ENCODE peak calls at places on chromosomes 5 and 9, in five cellular contexts. H is stimulated activated CD8-positive, alpha-beta memory T cell treated with anti-CD3 and anti-CD28 coated beads, Interleukin-4, amount 100 ng/mL, for 48 hours; B is GM12891; C is stimulated activated effector memory CD8-positive, alpha-beta T cell treated with anti-CD3 and anti-CD28 coated beads, Interleukin-12 subunit alpha, Interleukin-12 subunit beta, amount 100 ng/mL, for 72 hours; P is A549. U is an unnamed sample.

GRCh38 chr9:126093771-126094170 is 232.9 kb upstream of the MVB12B start:
- DNase-seq in H (no peak), B (no peak), P (no peak), C (no peak), U (no peak)

GRCh38 chr9:130713286-130713975 is 19.9 kb downstream of the EXOSC2 start:
- DNase-seq in B (peak), P (no peak), H (peak), C (no peak), U (no peak)

GRCh38 chr9:99919930-99920329 is 13.5 kb downstream of the STX17 start:
- DNase-seq in C (no peak), P (no peak), B (no peak), H (no peak), U (no peak)

GRCh38 chr9:130058154-130058553 is 4.4 kb downstream of the GPR107 start:
- DNase-seq in B (no peak), P (peak), C (no peak), H (no peak), U (no peak)

GRCh38 chr9:116904165-116904564 is 217.1 kb downstream of the TRIM32 start:
- DNase-seq in H (no peak), B (no peak), C (no peak), P (no peak), U (no peak)

GRCh38 chr9:69121155-69122085 is 52.7 kb upstream of the TJP2 start:
- DNase-seq in H (peak), C (peak), P (peak), B (peak), U (peak)

GRCh38 chr5:157045601-157046000 is 13.3 kb downstream of the HAVCR1 start:
- DNase-seq in C (no peak), P (no peak), B (no peak), H (no peak), U (no peak)

GRCh38 chr9:101312661-101313060 is 72.1 kb downstream of the BAAT start:
- DNase-seq in H (no peak), P (no peak), C (no peak), B (no peak), U (no peak)

GRCh38 chr5:170651902-170652301 is 131.6 kb upstream of the GABRP start:
- DNase-seq in C (no peak), B (no peak), P (no peak), H (no peak), U (no peak)

GRCh38 chr5:108167174-108167573 is 214.7 kb downstream of the FBXL17 start:
- DNase-seq in P (no peak), B (no peak), C (no peak), H (no peak), U (no peak)

GRCh38 chr5:177242304-177242703 is 61.2 kb downstream of the RAB24 start:
- DNase-seq in H (no peak), B (no peak), P (no peak), C (no peak), U (no peak)

GRCh38 chr5:53355316-53355715 is 125.1 kb upstream of the FST start:
- DNase-seq in P (no peak), H (no peak), B (no peak), C (no peak), U (no peak)

GRCh38 chr9:21817176-21817575 is 14.7 kb downstream of the MTAP start:
- DNase-seq in H (no peak), P (no peak), C (no peak), B (no peak), U (no peak)

GRCh38 chr5:56383761-56384160 is 150.6 kb upstream of the ANKRD55 start:
- DNase-seq in B (no peak), C (no peak), P (no peak), H (no peak), U (no peak)

GRCh38 chr5:123035320-123035949 is 1.1 kb downstream of the PPIC start:
- DNase-seq in B (peak), P (peak), C (no peak), H (peak), U (peak)

GRCh38 chr9:100715100-100715379 is 137.2 kb downstream of the CAVIN4 start:
- DNase-seq in P (no peak), B (no peak), H (no peak), C (no peak), U (no peak)

GRCh38 chr5:173454764-173455598 is 126.8 kb upstream of the STC2 start:
- DNase-seq in P (peak), B (no peak), C (no peak), H (no peak), U (no peak)

GRCh38 chr5:69416180-69416579 is 1.3 kb downstream of the MARVELD2 start:
- DNase-seq in B (no peak), P (no peak), H (no peak), C (no peak), U (no peak)

GRCh38 chr5:72134226-72134625 is 27.0 kb downstream of the MAP1B start:
- DNase-seq in C (no peak), H (no peak), P (no peak), B (no peak), U (no peak)

GRCh38 chr5:140926903-140927573 is 939 bp downstream of the PCDHAC1 start:
- DNase-seq in B (no peak), H (no peak), C (no peak), P (peak), U (no peak)

U was measured in GM19239.